ENCODE peak calls at places on chromosome 7, in seven cellular contexts. R is epithelial cell of esophagus; U is stimulated activated CD4-positive, alpha-beta T cell treated with anti-CD3 and anti-CD28 coated beads, Interleukin-12 subunit alpha, Interleukin-12 subunit beta, amount 100 ng/mL, for 4 hours; I is M059J; O is cortex of kidney; V is activated T-helper 1 cell treated with anti-CD3 and anti-CD28 coated beads, Interleukin-12 subunit alpha, Interleukin-12 subunit beta, Interleukin-2, Interleukin-4 antibody, amounts not matched to agents 30 ng/mL and 10 ng/mL and 1 ng/mL, durations not matched to agents 14 hours and 24 hours and 36 hours; E is progenitor cell of endocrine pancreas. H is an unnamed sample.
A peak's percentile ranks its signal among the peaks of the same experiment; 100 is the strongest.

GRCh38 chr7:130272456-130273080 is 5.9 kb downstream of the CPA2 start:
- DNase-seq in R (peak; percentile 85), U (no peak), I (no peak), O (no peak), V (no peak), E (no peak), H (no peak)

GRCh38 chr7:3300221-3300650 is 816 bp upstream of the SDK1 start:
- DNase-seq in R (no peak), U (peak; percentile 2), I (peak; percentile 42), O (no peak), V (no peak), E (no peak), H (no peak)

GRCh38 chr7:105691692-105692564 is 110.6 kb upstream of the EFCAB10 start:
- DNase-seq in R (peak; percentile 90), U (no peak), I (peak; percentile 82), O (no peak), V (no peak), E (no peak), H (no peak)

GRCh38 chr7:158494162-158494586 is 93.4 kb downstream of the PTPRN2 start:
- DNase-seq in R (no peak), U (no peak), I (no peak), O (no peak), V (no peak), E (no peak), H (no peak)

GRCh38 chr7:6436385-6436685 is 11.4 kb downstream of the DAGLB start:
- DNase-seq in R (no peak), U (no peak), I (no peak), O (no peak), V (peak; percentile 17), E (no peak), H (no peak)

GRCh38 chr7:117946201-117946633 is 73.0 kb upstream of the CTTNBP2 start:
- DNase-seq in R (peak; percentile 85), U (no peak), I (peak; percentile 1), O (no peak), V (no peak), E (no peak), H (peak; percentile 71)

GRCh38 chr7:46291064-46291463 is 370.0 kb upstream of the IGFBP3 start:
- DNase-seq in R (peak; percentile 96), U (no peak), I (peak; percentile 95), O (no peak), V (no peak), E (no peak), H (peak; percentile 37)

GRCh38 chr7:116172353-116172752 is 38.0 kb upstream of the TES start:
- DNase-seq in R (peak; percentile 39), U (no peak), I (peak; percentile 67), O (no peak), V (no peak), E (no peak), H (no peak)

GRCh38 chr7:28293529-28293835 is 112.9 kb upstream of the JAZF1 start:
- DNase-seq in R (no peak), U (no peak), I (peak; percentile 26), O (no peak), V (no peak), E (no peak), H (no peak)

GRCh38 chr7:139588632-139589031 is 65.1 kb downstream of the CLEC2L start:
- DNase-seq in R (no peak), U (no peak), I (no peak), O (no peak), V (no peak), E (no peak), H (peak; percentile 10)

GRCh38 chr7:87599336-87599735 is 1.3 kb downstream of the ABCB1 start:
- DNase-seq in R (no peak), U (peak; percentile 7), I (no peak), O (no peak), V (peak; percentile 8), E (no peak), H (peak; percentile 14)

GRCh38 chr7:14510268-14510667 is 392.3 kb downstream of the DGKB start:
- DNase-seq in R (no peak), U (no peak), I (no peak), O (no peak), V (no peak), E (no peak), H (no peak)

GRCh38 chr7:16412535-16413247 is 8.6 kb downstream of the CRPPA start:
- DNase-seq in R (no peak), U (no peak), I (no peak), O (no peak), V (no peak), E (no peak), H (no peak)

GRCh38 chr7:586494-586893 is 66.8 kb upstream of the PDGFA start:
- DNase-seq in R (no peak), U (no peak), I (no peak), O (no peak), V (no peak), E (no peak), H (no peak)

GRCh38 chr7:102875700-102876192 is 37.1 kb upstream of the LRRC17 start:
- DNase-seq in R (peak; percentile 99), U (peak; percentile 1), I (peak; percentile 100), O (no peak), V (peak; percentile 4), E (no peak), H (peak; percentile 100)

GRCh38 chr7:122299935-122300606 is 4.5 kb downstream of the FEZF1 start:
- DNase-seq in R (no peak), U (no peak), I (no peak), O (no peak), V (no peak), E (no peak), H (no peak)

GRCh38 chr7:101411477-101411954 is 48.8 kb downstream of the COL26A1 start:
- DNase-seq in R (no peak), U (no peak), I (no peak), O (no peak), V (no peak), E (no peak), H (no peak)

GRCh38 chr7:76515999-76516443 is 5.7 kb downstream of the UPK3B start:
- DNase-seq in R (peak; percentile 32), U (no peak), I (peak; percentile 55), O (no peak), V (no peak), E (no peak), H (no peak)

GRCh38 chr7:141320287-141320686 is 230.9 kb upstream of the AGK start:
- DNase-seq in R (no peak), U (no peak), I (peak; percentile 17), O (no peak), V (no peak), E (no peak), H (no peak)

GRCh38 chr7:105654994-105655900 is 74.0 kb upstream of the EFCAB10 start:
- DNase-seq in R (peak; percentile 50), U (no peak), I (peak; percentile 24), O (no peak), V (no peak), E (no peak), H (peak; percentile 21)

GRCh38 chr7:100367676-100368613 is 5.3 kb upstream of the PILRA start:
- DNase-seq in R (no peak), U (no peak), I (no peak), O (no peak), V (no peak), E (no peak), H (no peak)

GRCh38 chr7:29866490-29866930 is 60.2 kb downstream of the WIPF3 start:
- DNase-seq in R (no peak), U (no peak), I (no peak), O (no peak), V (no peak), E (no peak), H (no peak)

GRCh38 chr7:28855538-28856217 is 102.5 kb downstream of the TRIL start:
- DNase-seq in R (peak; percentile 93), U (no peak), I (peak; percentile 99), O (no peak), V (no peak), E (no peak), H (peak; percentile 94)

GRCh38 chr7:4934419-4935025 is 24.5 kb downstream of the MMD2 start:
- DNase-seq in R (no peak), U (no peak), I (no peak), O (no peak), V (no peak), E (no peak), H (no peak)